ENCODE peak calls at places on chromosomes 2 and 18, in eight cellular contexts. Q is aorta, I is A172, J is dermis blood vessel endothelial cell, K is GM04504, F is NCI-H2029, B is astrocyte of the spinal cord, N is foreskin fibroblast. C is an unnamed sample.

GRCh38 chr2:83112863-83113262 is 1346.2 kb downstream of the SUCLG1 start:
- DNase-seq in Q (no peak), F (no peak), I (no peak), B (no peak), J (no peak), N (peak), K (no peak), C (no peak)

GRCh38 chr2:118388771-118389170 is 300.5 kb downstream of the INSIG2 start:
- DNase-seq in B (peak), K (no peak), N (peak), I (peak), Q (no peak), F (no peak), J (no peak), C (no peak)

GRCh38 chr2:190947711-190948251 is 66.2 kb downstream of the STAT1 start:
- DNase-seq in Q (no peak), B (peak), J (peak), I (peak), K (no peak), N (peak), F (peak), C (no peak)

GRCh38 chr18:39037925-39038324 is 1472.3 kb upstream of the CELF4 start:
- DNase-seq in N (no peak), B (no peak), K (no peak), F (peak), I (no peak), J (no peak), Q (no peak), C (no peak)

GRCh38 chr2:47014564-47015051 is 99.0 kb upstream of the MCFD2 start:
- DNase-seq in J (no peak), Q (no peak), I (peak), K (no peak), N (peak), B (no peak), F (peak), C (no peak)

GRCh38 chr2:50133766-50134165 is 898.2 kb downstream of the NRXN1 start:
- DNase-seq in K (no peak), Q (no peak), B (no peak), I (no peak), F (no peak), J (no peak), N (no peak), C (no peak)

GRCh38 chr2:150171065-150171548 is 316.4 kb downstream of the RND3 start:
- DNase-seq in F (no peak), K (no peak), N (no peak), Q (no peak), J (no peak), I (no peak), B (no peak), C (peak)

GRCh38 chr2:112666764-112667122 is 21.0 kb downstream of the SLC20A1 start:
- DNase-seq in I (peak), Q (no peak), N (no peak), B (no peak), F (no peak), K (no peak), J (no peak), C (no peak)

GRCh38 chr18:45793295-45793965 is 32.0 kb upstream of the SIGLEC15 start:
- DNase-seq in N (peak), K (peak), Q (no peak), I (peak), J (no peak), B (peak), F (no peak), C (no peak)

GRCh38 chr18:32576296-32576916 is 105.7 kb upstream of the GAREM1 start:
- DNase-seq in K (no peak), I (no peak), F (no peak), N (peak), Q (no peak), J (peak), B (peak), C (no peak)

GRCh38 chr18:55587341-55588000 is 521 bp downstream of the TCF4 start:
- DNase-seq in J (peak), Q (no peak), B (peak), N (peak), I (peak), K (no peak), F (no peak), C (no peak)

GRCh38 chr18:77344777-77345507 is 95.3 kb downstream of the GALR1 start:
- DNase-seq in K (no peak), N (no peak), F (no peak), Q (no peak), B (peak), J (no peak), I (no peak), C (no peak)

GRCh38 chr18:37873416-37873815 is 307.8 kb upstream of the CELF4 start:
- DNase-seq in I (no peak), B (no peak), Q (no peak), F (no peak), N (no peak), J (no peak), K (no peak), C (no peak)

GRCh38 chr2:204695506-204695905 is 150.2 kb downstream of the PARD3B start:
- DNase-seq in I (no peak), N (no peak), J (no peak), K (peak), B (peak), F (no peak), Q (no peak), C (no peak)